ENCODE peak calls at places on chromosomes 4 and X, in ten cellular contexts. N is OCI-LY7, W is GM23248, C is HCT116, I is mesendoderm, H is fibroblast of lung, R is astrocyte, X is mammary epithelial cell, J is K562, T is PC-3. V is an unnamed sample.

GRCh38 chrX:41029332-41029731 is 55.9 kb upstream of the USP9X start:
- DNase-seq in R (no peak), N (no peak), X (no peak), J (no peak), I (no peak), T (peak; percentile 55), C (no peak), H (no peak), W (no peak), V (no peak)

GRCh38 chrX:23901805-23902204 is 5.9 kb downstream of the APOO start:
- DNase-seq in X (peak; percentile 72), H (peak; percentile 87), W (peak; percentile 84), T (peak; percentile 70), I (peak; percentile 81), R (peak; percentile 54), C (peak; percentile 67), J (peak; percentile 16), N (peak; percentile 71), V (peak; percentile 90)

GRCh38 chr4:8227771-8228318 is 28.8 kb downstream of the SH3TC1 start:
- DNase-seq in W (no peak), X (no peak), H (no peak), C (no peak), R (no peak), I (no peak), N (no peak), T (no peak), J (no peak), V (no peak)

GRCh38 chrX:115408736-115409390 is 119.3 kb downstream of the LUZP4 start:
- DNase-seq in X (no peak), T (no peak), J (no peak), W (peak; percentile 22), R (peak; percentile 63), H (peak; percentile 11), N (no peak), I (no peak), C (no peak), V (no peak)

GRCh38 chr4:118811008-118811764 is 24.7 kb downstream of the SEC24D start:
- DNase-seq in W (peak; percentile 90), J (no peak), R (peak; percentile 84), H (peak; percentile 94), C (no peak), X (no peak), I (no peak), T (no peak), N (no peak), V (no peak)

GRCh38 chrX:93985621-93986020 is 311.6 kb downstream of the FAM133A start:
- DNase-seq in I (peak; percentile 21), C (no peak), R (no peak), X (peak; percentile 32), N (no peak), T (peak; percentile 32), W (no peak), J (no peak), H (no peak), V (no peak)

GRCh38 chr4:108315699-108316098 is 147.0 kb upstream of the LEF1 start:
- DNase-seq in C (no peak), J (no peak), W (no peak), T (no peak), X (no peak), R (no peak), I (no peak), H (no peak), N (no peak), V (no peak)

GRCh38 chr4:184649971-184650855 is 675 bp downstream of the PRIMPOL start:
- DNase-seq in C (no peak), X (peak; percentile 59), H (peak; percentile 47), N (peak; percentile 27), I (peak; percentile 60), R (peak; percentile 42), W (peak; percentile 89), J (no peak), T (peak; percentile 14), V (peak; percentile 50)

GRCh38 chr4:104469794-104470193 is 24.9 kb downstream of the CXXC4 start:
- DNase-seq in I (no peak), J (no peak), X (no peak), H (no peak), W (no peak), T (no peak), N (no peak), R (no peak), C (no peak), V (no peak)

GRCh38 chr4:18512718-18513117 is 491.2 kb upstream of the LCORL start:
- DNase-seq in T (no peak), N (no peak), W (no peak), X (no peak), J (no peak), C (no peak), I (peak; percentile 62), R (no peak), H (no peak), V (no peak)

GRCh38 chr4:18508801-18509200 is 487.2 kb upstream of the LCORL start:
- DNase-seq in C (no peak), H (no peak), R (no peak), W (no peak), J (no peak), T (no peak), N (no peak), I (no peak), X (no peak), V (no peak)
- H3K79me2 ChIP-seq in C (no peaks in the 10 kb centered on the region), H (no peaks in the 10 kb centered on the region), R (no peaks in the 10 kb centered on the region), W (no peaks in the 10 kb centered on the region), J (no peaks in the 10 kb centered on the region), T (no peaks in the 10 kb centered on the region), N (no peaks in the 10 kb centered on the region), I (no peaks in the 10 kb centered on the region), X (no peaks in the 10 kb centered on the region), V (no peaks in the 10 kb centered on the region)

DNA sequence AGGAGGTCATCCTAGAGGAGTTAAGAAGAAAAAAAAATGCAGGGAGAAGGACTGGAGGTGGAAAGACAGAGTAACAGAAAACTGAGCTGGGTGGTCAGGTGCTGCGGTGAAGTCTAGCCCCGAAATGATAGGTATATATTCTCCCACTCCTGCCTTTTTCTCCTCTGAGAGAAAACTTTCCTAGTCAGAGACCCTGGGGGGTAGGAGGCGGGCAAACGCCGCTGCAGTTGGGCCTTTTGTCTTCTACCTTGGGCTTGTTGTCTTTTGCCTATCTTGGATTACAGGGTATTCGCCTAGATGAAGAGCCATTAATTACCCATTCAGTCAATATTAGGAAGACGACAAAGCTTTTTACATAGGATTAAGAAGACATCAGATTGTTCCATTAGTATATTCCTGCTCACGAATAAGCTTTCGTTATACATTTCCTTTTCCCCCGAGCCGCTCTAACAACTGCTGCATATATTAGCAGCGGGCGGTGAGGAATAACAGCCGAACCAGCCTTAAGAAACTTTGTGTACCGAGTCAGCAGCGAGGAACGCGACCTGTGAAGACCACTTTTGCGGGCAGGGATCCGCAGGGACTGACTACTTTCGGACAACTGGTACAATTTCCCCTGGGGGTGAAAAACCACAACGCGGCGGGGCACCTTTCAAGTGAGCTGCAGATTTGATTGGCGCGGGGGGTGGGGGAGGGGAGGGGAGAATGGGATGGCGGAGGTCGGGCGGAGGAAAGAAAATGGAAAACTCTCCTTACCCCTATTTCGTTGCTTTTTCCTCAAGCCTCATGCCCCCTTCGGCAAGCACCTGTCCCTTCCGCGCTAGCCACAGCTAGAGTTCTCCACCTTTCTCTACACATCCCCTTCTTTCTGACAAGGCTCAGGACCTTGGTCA is 5.7 kb upstream of the PITX2 start:
- DNase-seq in T (no peak), J (no peak), C (no peak), I (peak; percentile 65), X (no peak), H (no peak), R (no peak), W (no peak), N (no peak), V (no peak)
- H3K79me2 ChIP-seq in T (no peaks in the 10 kb centered on the region), J (no peaks in the 10 kb centered on the region), C (no peaks in the 10 kb centered on the region), I (no peaks in the 10 kb centered on the region), X (no peaks in the 10 kb centered on the region), H (no peaks in the 10 kb centered on the region), R (no peaks in the 10 kb centered on the region), W (no peaks in the 10 kb centered on the region), N (no peaks in the 10 kb centered on the region), V (no peaks in the 10 kb centered on the region)

GRCh38 chr4:20022471-20022870 is 229.2 kb upstream of the SLIT2 start:
- DNase-seq in X (no peak), N (no peak), C (no peak), R (no peak), T (no peak), W (no peak), J (no peak), H (no peak), I (no peak), V (no peak)
- H3K79me2 ChIP-seq in X (no peaks in the 10 kb centered on the region), N (no peaks in the 10 kb centered on the region), C (no peaks in the 10 kb centered on the region), R (no peaks in the 10 kb centered on the region), T (no peaks in the 10 kb centered on the region), W (no peaks in the 10 kb centered on the region), J (no peaks in the 10 kb centered on the region), H (no peaks in the 10 kb centered on the region), I (no peaks in the 10 kb centered on the region), V (no peaks in the 10 kb centered on the region)

GRCh38 chr4:158811216-158811540 is 42.4 kb downstream of the FNIP2 start:
- DNase-seq in X (no peak), W (no peak), R (no peak), H (no peak), T (no peak), I (no peak), C (no peak), J (no peak), N (no peak), V (no peak)

GRCh38 chr4:158808399-158808798 is 39.6 kb downstream of the FNIP2 start:
- DNase-seq in H (no peak), I (no peak), R (no peak), C (no peak), J (no peak), W (no peak), N (no peak), T (no peak), X (no peak), V (no peak)

GRCh38 chr4:158810487-158811215 is 41.8 kb downstream of the FNIP2 start:
- DNase-seq in H (peak; percentile 89), R (peak; percentile 100), W (peak; percentile 99), C (peak; percentile 8), N (no peak), I (no peak), J (no peak), T (peak; percentile 92), X (peak; percentile 87), V (no peak)

GRCh38 chr4:158811704-158812103 is 42.9 kb downstream of the FNIP2 start:
- DNase-seq in R (no peak), H (no peak), T (peak; percentile 41), X (no peak), N (peak; percentile 45), W (no peak), C (no peak), I (no peak), J (no peak), V (peak; percentile 75)

DNA sequence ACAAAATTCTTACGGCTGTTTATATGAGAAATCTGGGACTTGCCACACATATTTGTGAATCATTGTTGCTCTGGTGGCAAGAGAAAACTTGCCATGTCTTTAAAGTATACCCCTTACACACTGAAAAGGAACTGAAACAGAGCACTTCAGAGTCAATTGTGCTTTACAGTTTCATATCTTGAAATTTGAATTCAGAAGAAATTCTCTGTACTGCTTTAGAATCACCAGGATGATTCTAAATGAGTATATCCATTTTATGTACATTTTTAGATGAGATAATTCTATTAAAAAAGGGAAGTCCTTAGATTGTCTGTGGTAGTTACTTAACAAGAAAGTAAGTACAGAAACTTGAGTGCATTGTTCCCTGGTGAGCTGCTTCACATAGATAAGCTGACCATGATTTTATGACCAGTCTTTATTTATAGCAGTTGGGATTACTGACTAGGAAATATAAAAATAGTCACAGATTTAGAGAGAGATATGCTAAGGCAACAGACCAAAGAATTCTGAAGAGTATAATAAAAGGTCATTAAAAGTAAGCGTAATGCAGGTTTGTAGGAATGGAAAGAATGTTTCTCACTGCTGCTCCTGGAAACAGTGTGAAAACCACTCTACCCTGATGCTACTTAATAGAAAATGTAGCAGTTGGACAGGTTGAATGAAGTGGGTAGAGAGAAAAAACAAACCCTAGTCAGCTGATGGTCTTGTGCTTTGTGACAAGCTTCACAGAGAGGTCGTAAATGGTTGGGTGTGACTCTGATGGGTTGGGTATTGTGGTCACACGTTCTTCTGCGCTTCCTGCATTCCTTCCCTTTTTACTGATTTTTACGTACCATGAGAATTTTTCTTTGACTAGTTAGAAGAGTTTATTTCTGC is 41.0 kb downstream of the FNIP2 start:
- DNase-seq in R (peak; percentile 100), X (peak; percentile 58), J (no peak), C (peak; percentile 6), N (peak; percentile 72), T (peak; percentile 77), H (peak; percentile 58), W (peak; percentile 90), I (peak; percentile 54), V (peak; percentile 69)
- H3K79me2 ChIP-seq in R (peaks cover 55% of the 10 kb centered on the region), X (peaks cover 33% of the 10 kb centered on the region), J (peaks cover 11% of the 10 kb centered on the region), C (no peaks in the 10 kb centered on the region), N (no peaks in the 10 kb centered on the region), T (peaks cover 7% of the 10 kb centered on the region), H (peaks cover 11% of the 10 kb centered on the region), W (peaks cover 73% of the 10 kb centered on the region), I (no peaks in the 10 kb centered on the region), V (no peaks in the 10 kb centered on the region)